ENCODE peak calls at places on chromosome 20, in seven cellular contexts. T is K562, X is suprapubic skin, J is esophagus muscularis mucosa, L is ovary, F is A549, N is tibial nerve. A is an unnamed sample.

GRCh38 chr20:35954907-35955251 is 577 bp upstream of the SCAND1 start:
- DNase-seq in L (no peak), N (no peak), X (no peak), T (no peak), F (peak), J (no peak), A (no peak)

GRCh38 chr20:53708129-53708968 is 114.7 kb upstream of the ZNF217 start:
- DNase-seq in J (no peak), F (no peak), N (no peak), X (no peak), L (no peak), T (no peak), A (no peak)

GRCh38 chr20:14848806-14849205 is 511.4 kb upstream of the FLRT3 start:
- DNase-seq in N (no peak), X (no peak), T (no peak), J (no peak), L (no peak), F (no peak), A (no peak)

GRCh38 chr20:57421258-57422220 is 30.3 kb downstream of the RBM38 start:
- DNase-seq in J (no peak), L (no peak), F (no peak), N (no peak), X (no peak), T (no peak), A (no peak)

GRCh38 chr20:51667002-51667408 is 101.2 kb downstream of the ATP9A start:
- DNase-seq in L (no peak), T (no peak), N (no peak), X (no peak), J (no peak), F (no peak), A (no peak)

GRCh38 chr20:16111132-16111852 is 462.0 kb downstream of the KIF16B start:
- DNase-seq in T (no peak), N (no peak), X (no peak), F (no peak), L (no peak), J (no peak), A (no peak)

GRCh38 chr20:2920473-2920872 is 47.2 kb downstream of the PTPRA start:
- DNase-seq in L (no peak), X (no peak), N (no peak), J (no peak), T (no peak), F (no peak), A (no peak)

GRCh38 chr20:20241966-20242365 is 125.9 kb upstream of the INSM1 start:
- DNase-seq in F (no peak), T (no peak), X (no peak), L (no peak), N (no peak), J (no peak), A (no peak)

GRCh38 chr20:2103454-2104153 is 2.0 kb downstream of the STK35 start:
- DNase-seq in F (no peak), X (no peak), J (no peak), T (no peak), N (no peak), L (no peak), A (no peak)

GRCh38 chr20:21706345-21707195 is 1.1 kb downstream of the PAX1 start:
- DNase-seq in F (no peak), N (no peak), J (no peak), T (no peak), L (no peak), X (no peak), A (peak)

GRCh38 chr20:53940883-53941546 is 129.4 kb downstream of the BCAS1 start:
- DNase-seq in X (no peak), T (no peak), J (peak), L (no peak), N (peak), F (peak), A (no peak)

GRCh38 chr20:635609-636338 is 17.2 kb downstream of the SRXN1 start:
- DNase-seq in J (no peak), F (no peak), L (no peak), X (no peak), T (no peak), N (no peak), A (no peak)

GRCh38 chr20:60780388-60781025 is 471.6 kb upstream of the CDH4 start:
- DNase-seq in X (no peak), F (no peak), L (no peak), T (no peak), N (no peak), J (no peak), A (no peak)

GRCh38 chr20:57624124-57624523 is 3.9 kb upstream of the ZBP1 start:
- DNase-seq in N (no peak), F (no peak), L (no peak), T (no peak), X (no peak), J (no peak), A (no peak)

GRCh38 chr20:31488171-31488570 is 13.1 kb downstream of the REM1 start:
- DNase-seq in J (no peak), T (no peak), L (no peak), N (no peak), X (no peak), F (no peak), A (no peak)
- TF ChIP-seq POLR2A in J (no peak), T (no peak), L (no peak), N (no peak), X (no peak), F (no peak), A (no peak)

GRCh38 chr20:5567644-5568043 is 182.6 kb upstream of the SHLD1 start:
- DNase-seq in T (no peak), N (no peak), L (no peak), F (no peak), X (no peak), J (no peak), A (no peak)
- H3K4me3 ChIP-seq in T (no peak), N (no peak), L (no peak), F (no peak), X (no peak), J (no peak), A (no peak)

GRCh38 chr20:30167540-30167939 is 1089.9 kb upstream of the DEFB115 start:
- DNase-seq in T (no peak), J (no peak), X (no peak), N (no peak), F (no peak), L (no peak), A (peak)
- TF ChIP-seq EP300 in T (no peak), J (no peak), X (no peak), N (no peak), F (no peak), L (no peak), A (no peak)

GRCh38 chr20:63740501-63741353 is 1.2 kb downstream of the SLC2A4RG start:
- DNase-seq in J (peak), F (peak), N (peak), T (peak), L (peak), X (peak), A (peak)

GRCh38 chr20:63738687-63739128 is 868 bp upstream of the SLC2A4RG start:
- DNase-seq in X (peak), L (peak), F (no peak), J (no peak), T (peak), N (peak), A (peak)

GRCh38 chr20:63740070-63740500 is 509 bp downstream of the SLC2A4RG start:
- DNase-seq in X (no peak), T (peak), N (no peak), F (peak), L (peak), J (no peak), A (peak)

GRCh38 chr20:63737940-63738686 is 1.5 kb upstream of the SLC2A4RG start:
- DNase-seq in L (peak), F (no peak), N (no peak), T (peak), X (peak), J (no peak), A (peak)

DNA sequence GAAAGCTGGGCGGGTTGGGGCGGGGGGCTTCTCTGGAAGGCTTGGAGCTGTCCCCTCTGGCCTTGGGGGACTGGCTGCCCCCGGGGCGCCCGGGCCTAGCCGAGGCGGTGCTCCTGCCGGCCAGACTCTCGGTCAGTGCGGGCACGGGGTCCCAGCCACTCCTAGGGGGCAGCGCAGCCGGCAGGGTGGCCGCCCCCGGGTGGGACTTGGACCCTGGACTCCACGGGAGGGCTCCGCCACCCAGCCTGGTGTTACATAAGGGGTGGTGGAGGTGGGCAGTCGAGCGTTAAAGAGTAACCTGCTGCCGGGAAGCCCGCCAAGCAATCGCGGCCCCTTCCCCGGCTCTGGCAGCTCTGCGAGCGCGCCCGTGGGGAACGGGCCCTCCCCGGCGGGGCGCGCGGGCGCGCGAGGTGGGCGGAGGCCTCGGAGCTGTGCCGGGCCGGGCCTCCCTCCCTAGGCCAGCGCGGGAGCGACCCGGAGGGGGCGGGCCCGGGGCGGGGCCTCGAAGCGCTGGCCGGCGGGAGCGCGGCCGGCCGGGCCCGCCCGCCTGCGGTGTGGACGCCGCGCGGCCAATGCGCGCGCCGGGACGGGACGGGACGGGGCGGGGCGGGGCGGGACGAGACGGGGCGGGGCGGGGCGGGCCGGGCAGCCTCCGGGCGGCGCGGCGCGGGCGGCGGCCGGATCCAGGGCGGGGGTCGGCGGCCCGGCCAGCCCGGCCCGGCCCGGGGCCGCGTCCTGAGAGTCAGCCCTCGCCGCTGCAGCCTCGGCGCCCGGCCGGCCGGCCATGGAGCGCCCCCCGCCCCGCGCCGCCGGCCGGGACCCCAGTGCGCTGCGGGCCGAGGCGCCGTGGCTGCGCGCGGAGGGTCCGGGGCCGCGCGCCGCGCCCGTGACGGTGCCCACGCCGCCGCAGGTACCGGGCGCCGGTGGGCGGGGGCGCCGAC is at the start of gene SLC2A4RG:
- DNase-seq in J (no peak), N (peak), X (peak), F (peak), T (peak), L (peak), A (peak)
- TF ChIP-seq POLR2A in J (no peak), N (no peak), X (no peak), F (peak), T (peak), L (no peak), A (peak)

DNA sequence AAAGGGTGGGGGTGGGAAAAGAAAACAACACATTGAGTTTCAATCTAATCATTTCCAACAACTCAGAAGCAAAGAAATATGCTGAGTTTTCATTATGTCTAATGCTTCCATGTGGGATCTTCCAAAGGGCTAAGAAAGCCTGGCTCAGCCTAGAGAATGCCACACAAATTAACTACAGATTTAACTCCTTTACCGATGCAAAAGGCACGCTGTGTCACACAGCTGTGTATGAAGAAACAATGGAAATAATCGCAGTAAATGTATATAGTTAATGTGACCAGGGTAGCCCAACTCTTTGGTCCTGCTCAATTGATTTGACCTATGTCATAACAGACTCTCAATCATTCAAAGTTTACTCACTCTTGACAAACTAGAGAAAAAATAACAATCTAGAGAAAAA is 17.8 kb downstream of the B4GALT5 start:
- DNase-seq in N (no peak), T (no peak), J (no peak), L (no peak), X (no peak), F (no peak), A (no peak)
- H3K4me3 ChIP-seq in N (no peak), T (no peak), J (no peak), L (no peak), X (no peak), F (no peak), A (no peak)

GRCh38 chr20:37992802-37993538 is 40.3 kb downstream of the TTI1 start:
- DNase-seq in L (peak), N (peak), J (no peak), F (peak), T (peak), X (no peak), A (peak)

GRCh38 chr20:37988555-37988954 is 44.7 kb downstream of the TTI1 start:
- DNase-seq in L (no peak), X (no peak), N (no peak), F (no peak), T (no peak), J (no peak), A (no peak)

GRCh38 chr20:37991506-37992302 is 41.6 kb downstream of the TTI1 start:
- DNase-seq in X (no peak), F (no peak), J (no peak), T (no peak), N (no peak), L (no peak), A (no peak)

GRCh38 chr20:37989601-37990001 is 43.7 kb downstream of the TTI1 start:
- DNase-seq in L (no peak), X (peak), F (no peak), J (no peak), T (no peak), N (no peak), A (no peak)

GRCh38 chr20:37990571-37991151 is 42.6 kb downstream of the TTI1 start:
- DNase-seq in J (no peak), T (no peak), L (no peak), F (peak), N (no peak), X (peak), A (no peak)
- TF ChIP-seq EP300 in J (peak), T (no peak), L (no peak), F (no peak), N (no peak), X (no peak), A (peak)

DNA sequence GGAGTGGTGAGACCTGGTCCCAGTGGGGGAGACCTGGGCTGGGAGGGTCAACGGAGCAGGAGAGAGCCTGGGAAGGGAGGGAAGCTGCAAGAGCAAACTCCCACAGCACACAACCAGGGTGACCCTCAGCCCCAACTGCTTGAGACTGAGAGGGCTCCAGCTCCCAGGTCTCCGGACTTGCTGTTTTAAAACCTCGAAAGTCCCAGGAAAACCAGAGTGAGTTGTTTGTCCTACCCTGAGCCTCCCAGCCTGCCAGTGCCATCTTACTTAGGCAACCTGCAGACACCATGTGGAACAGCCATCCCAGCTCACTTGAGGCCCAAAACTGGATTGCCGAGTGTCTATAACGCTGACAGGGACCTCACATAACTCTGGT is 4.8 kb upstream of the NTSR1 start:
- DNase-seq in J (no peak), L (no peak), X (no peak), N (no peak), F (no peak), T (no peak), A (no peak)
- TF ChIP-seq POLR2A in J (no peak), L (no peak), X (no peak), N (no peak), F (no peak), T (no peak), A (no peak)

DNA sequence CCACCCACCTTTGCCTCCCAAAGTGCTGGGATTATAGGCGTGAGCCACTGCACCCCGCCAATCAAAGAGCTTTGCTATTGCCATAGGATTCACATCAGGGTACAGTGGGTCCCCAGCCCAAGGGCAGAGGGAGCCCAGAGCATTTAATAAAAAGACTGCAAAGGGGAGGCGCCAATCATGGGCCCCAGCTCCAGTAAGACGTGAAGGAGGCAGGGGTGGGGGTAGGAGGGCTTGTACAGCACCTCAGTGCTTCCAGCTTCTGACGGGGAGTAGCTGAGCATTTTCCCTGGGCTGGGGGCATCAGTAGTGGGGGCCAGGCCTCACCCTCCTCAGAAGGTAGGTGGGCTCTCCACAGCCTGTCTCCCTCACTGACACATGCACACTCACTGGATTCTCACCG is 1.5 kb downstream of the ADA start:
- DNase-seq in F (no peak), N (no peak), J (no peak), T (no peak), L (no peak), X (no peak), A (no peak)
- H3K4me3 ChIP-seq in F (no peak), N (no peak), J (peak), T (no peak), L (no peak), X (peak), A (no peak)

GRCh38 chr20:58907481-58908137 is 55.1 kb downstream of the GNAS start:
- DNase-seq in N (peak), F (no peak), T (peak), X (peak), J (peak), L (peak), A (no peak)
- TF ChIP-seq EP300 in N (peak), F (no peak), T (peak), X (no peak), J (no peak), L (no peak), A (no peak)